ENCODE peak calls at places on chromosomes 5 and 9, in nine cellular contexts. Y is left cardiac atrium; H is nephron progenitor cell; N is ELR; P is NCI-H1092 treated with DMSO at 0.1 percent for 48 hours; M is COLO829; Z is central memory CD4-positive, alpha-beta T cell; U is RWPE1; S is effector memory CD4-positive, alpha-beta T cell. C is an unnamed sample.

GRCh38 chr5:157476699-157477408 is 16.8 kb downstream of the NIPAL4 start:
- DNase-seq in Y (no peak), H (peak), N (peak), P (peak), M (peak), Z (peak), U (peak), S (no peak), C (peak)

GRCh38 chr5:122120957-122121356 is 8.4 kb upstream of the ZNF474 start:
- DNase-seq in Y (no peak), H (no peak), N (peak), P (no peak), M (no peak), Z (no peak), U (peak), S (no peak), C (peak)

GRCh38 chr5:14790931-14791330 is 80.6 kb downstream of the ANKH start:
- DNase-seq in Y (no peak), H (no peak), N (no peak), P (no peak), M (no peak), Z (no peak), U (no peak), S (no peak), C (no peak)

GRCh38 chr5:126280820-126281219 is 142.4 kb upstream of the GRAMD2B start:
- DNase-seq in Y (no peak), H (no peak), N (no peak), P (no peak), M (no peak), Z (no peak), U (no peak), S (no peak), C (no peak)

GRCh38 chr9:129258823-129259301 is 80.8 kb upstream of the IER5L start:
- DNase-seq in Y (peak), H (no peak), N (no peak), P (no peak), M (no peak), Z (peak), U (peak), S (no peak), C (no peak)

GRCh38 chr5:119323630-119324000 is 32.2 kb upstream of the TNFAIP8 start:
- DNase-seq in Y (no peak), H (no peak), N (no peak), P (no peak), M (no peak), Z (no peak), U (peak), S (no peak), C (peak)

GRCh38 chr5:112885001-112885400 is 23.9 kb downstream of the SRP19 start:
- DNase-seq in Y (no peak), H (no peak), N (no peak), P (no peak), M (no peak), Z (no peak), U (no peak), S (no peak), C (no peak)

GRCh38 chr9:131773911-131774379 is 34.1 kb upstream of the RAPGEF1 start:
- DNase-seq in Y (peak), H (peak), N (peak), P (no peak), M (peak), Z (no peak), U (peak), S (no peak), C (peak)

GRCh38 chr5:135227064-135228022 is 171.7 kb downstream of the MACROH2A1 start:
- DNase-seq in Y (no peak), H (no peak), N (no peak), P (no peak), M (no peak), Z (no peak), U (no peak), S (no peak), C (no peak)

GRCh38 chr5:67799732-67800234 is 415.8 kb upstream of the PIK3R1 start:
- DNase-seq in Y (no peak), H (no peak), N (no peak), P (no peak), M (no peak), Z (no peak), U (no peak), S (no peak), C (peak)

GRCh38 chr5:176884571-176884890 is 14.6 kb downstream of the HK3 start:
- DNase-seq in Y (no peak), H (no peak), N (no peak), P (no peak), M (no peak), Z (no peak), U (no peak), S (no peak), C (no peak)

GRCh38 chr9:109843651-109844050 is 63.7 kb downstream of the PALM2AKAP2 start:
- DNase-seq in Y (peak), H (no peak), N (no peak), P (peak), M (no peak), Z (no peak), U (no peak), S (no peak), C (no peak)

GRCh38 chr5:32964246-32964645 is 253.1 kb downstream of the NPR3 start:
- DNase-seq in Y (no peak), H (no peak), N (no peak), P (no peak), M (no peak), Z (no peak), U (no peak), S (no peak), C (no peak)

GRCh38 chr5:109239501-109239900 is 170.3 kb downstream of the PJA2 start:
- DNase-seq in Y (no peak), H (no peak), N (peak), P (no peak), M (no peak), Z (no peak), U (no peak), S (no peak), C (no peak)

GRCh38 chr5:6574537-6574936 is 58.3 kb downstream of the NSUN2 start:
- DNase-seq in Y (no peak), H (no peak), N (no peak), P (peak), M (no peak), Z (no peak), U (no peak), S (no peak), C (peak)

GRCh38 chr5:40678021-40678939 is 1.4 kb upstream of the PTGER4 start:
- DNase-seq in Y (no peak), H (no peak), N (peak), P (no peak), M (no peak), Z (no peak), U (no peak), S (no peak), C (no peak)

GRCh38 chr5:107671742-107672211 is 1.0 kb upstream of the EFNA5 start:
- DNase-seq in Y (no peak), H (no peak), N (peak), P (peak), M (no peak), Z (no peak), U (peak), S (no peak), C (peak)

GRCh38 chr5:5326126-5326758 is 96.2 kb upstream of the ICE1 start:
- DNase-seq in Y (no peak), H (no peak), N (no peak), P (no peak), M (no peak), Z (no peak), U (no peak), S (no peak), C (no peak)

GRCh38 chr5:83724001-83724400 is 3.3 kb upstream of the HAPLN1 start:
- DNase-seq in Y (no peak), H (no peak), N (no peak), P (no peak), M (no peak), Z (no peak), U (no peak), S (no peak), C (no peak)

GRCh38 chr9:4865685-4866084 is 72.9 kb downstream of the RCL1 start:
- DNase-seq in Y (no peak), H (no peak), N (no peak), P (no peak), M (no peak), Z (no peak), U (no peak), S (no peak), C (no peak)

GRCh38 chr5:135011355-135012032 is 22.5 kb downstream of the PITX1 start:
- DNase-seq in Y (no peak), H (no peak), N (no peak), P (no peak), M (no peak), Z (no peak), U (no peak), S (no peak), C (no peak)

GRCh38 chr5:179907570-179908324 is at the start of gene TBC1D9B:
- DNase-seq in Y (peak), H (peak), N (peak), P (peak), M (peak), Z (peak), U (peak), S (peak), C (peak)

GRCh38 chr9:74979844-74980243 is 27.1 kb upstream of the C9orf40 start:
- DNase-seq in Y (no peak), H (no peak), N (no peak), P (no peak), M (no peak), Z (no peak), U (no peak), S (no peak), C (no peak)

GRCh38 chr9:89481161-89481915 is 16.6 kb downstream of the SEMA4D start:
- DNase-seq in Y (no peak), H (no peak), N (no peak), P (no peak), M (no peak), Z (peak), U (no peak), S (no peak), C (no peak)

GRCh38 chr9:119278138-119278537 is 91.1 kb downstream of the BRINP1 start:
- DNase-seq in Y (no peak), H (no peak), N (no peak), P (no peak), M (no peak), Z (no peak), U (no peak), S (no peak), C (no peak)

GRCh38 chr5:153594785-153595184 is 104.3 kb downstream of the GRIA1 start:
- DNase-seq in Y (no peak), H (no peak), N (no peak), P (no peak), M (no peak), Z (no peak), U (no peak), S (no peak), C (no peak)

GRCh38 chr5:25646421-25647341 is 1001.9 kb upstream of the CDH10 start:
- DNase-seq in Y (no peak), H (no peak), N (no peak), P (no peak), M (no peak), Z (no peak), U (no peak), S (no peak), C (no peak)

GRCh38 chr9:30630459-30630858 is 1754.0 kb upstream of the ACO1 start:
- DNase-seq in Y (no peak), H (no peak), N (no peak), P (no peak), M (no peak), Z (no peak), U (no peak), S (no peak), C (no peak)

GRCh38 chr9:93978498-93978897 is 23.3 kb upstream of the BARX1 start:
- DNase-seq in Y (no peak), H (no peak), N (no peak), P (no peak), M (no peak), Z (no peak), U (no peak), S (no peak), C (peak)

GRCh38 chr5:126525630-126526245 is 69.3 kb downstream of the ALDH7A1 start:
- DNase-seq in Y (peak), H (peak), N (peak), P (no peak), M (no peak), Z (no peak), U (no peak), S (no peak), C (peak)

GRCh38 chr5:171477101-171477500 is 57.7 kb downstream of the FGF18 start:
- DNase-seq in Y (no peak), H (no peak), N (no peak), P (no peak), M (no peak), Z (no peak), U (no peak), S (no peak), C (no peak)

C was measured in GM23248.